ENCODE peak calls at places on chromosomes 16 and 17, in seven cellular contexts. T, V, E, K, H, X and C are unnamed samples.

GRCh38 chr16:21156767-21157467 is 1.6 kb upstream of the LDAF1 start:
- DNase-seq in T (peak), V (peak), E (peak), K (no peak), H (peak), X (peak), C (no peak)

GRCh38 chr16:52099382-52099781 is 447.6 kb downstream of the TOX3 start:
- DNase-seq in T (no peak), V (no peak), E (peak), K (no peak), H (no peak), X (no peak), C (no peak)

GRCh38 chr17:19642373-19642893 is 6.1 kb upstream of the ALDH3A2 start:
- DNase-seq in T (no peak), V (no peak), E (no peak), K (no peak), H (no peak), X (no peak), C (no peak)

GRCh38 chr17:12730931-12731521 is 58.3 kb upstream of the ARHGAP44 start:
- DNase-seq in T (peak), V (peak), E (no peak), K (no peak), H (no peak), X (no peak), C (no peak)

GRCh38 chr17:76909971-76910760 is 42.0 kb downstream of the MGAT5B start:
- DNase-seq in T (peak), V (peak), E (peak), K (peak), H (peak), X (no peak), C (no peak)

GRCh38 chr16:9703731-9704130 is 478.5 kb downstream of the GRIN2A start:
- DNase-seq in T (no peak), V (no peak), E (no peak), K (no peak), H (no peak), X (no peak), C (no peak)

GRCh38 chr16:85515319-85515745 is 97.8 kb upstream of the GSE1 start:
- DNase-seq in T (no peak), V (no peak), E (no peak), K (no peak), H (no peak), X (peak), C (no peak)

GRCh38 chr17:58710948-58711552 is 18.6 kb downstream of the RAD51C start:
- DNase-seq in T (peak), V (peak), E (peak), K (no peak), H (peak), X (peak), C (no peak)

GRCh38 chr17:81833160-81833920 is at the start of gene MCRIP1:
- DNase-seq in T (peak), V (peak), E (peak), K (peak), H (peak), X (peak), C (peak)

GRCh38 chr17:81510798-81511549 is 1.6 kb downstream of the ACTG1 start:
- DNase-seq in T (peak), V (no peak), E (no peak), K (no peak), H (no peak), X (no peak), C (no peak)

GRCh38 chr16:87140211-87141200 is 176.7 kb downstream of the C16orf95 start:
- DNase-seq in T (no peak), V (no peak), E (no peak), K (no peak), H (no peak), X (no peak), C (no peak)
- TF ChIP-seq RFX5 in T (no peak), V (no peak), E (no peak), K (no peak), H (no peak), X (no peak), C (no peak)

GRCh38 chr17:61397086-61397842 is 2.4 kb upstream of the TBX2 start:
- DNase-seq in T (no peak), V (peak), E (no peak), K (no peak), H (no peak), X (peak), C (no peak)
- TF ChIP-seq RFX5 in T (no peak), V (no peak), E (no peak), K (no peak), H (no peak), X (no peak), C (no peak)

GRCh38 chr16:56603589-56603988 is 4.8 kb upstream of the MT2A start:
- DNase-seq in T (peak), V (peak), E (peak), K (no peak), H (peak), X (peak), C (no peak)
- TF ChIP-seq RFX5 in T (no peak), V (no peak), E (no peak), K (no peak), H (no peak), X (no peak), C (no peak)

GRCh38 chr16:27698746-27699145 is 148.8 kb downstream of the KATNIP start:
- DNase-seq in T (no peak), V (no peak), E (no peak), K (no peak), H (no peak), X (no peak), C (no peak)

GRCh38 chr16:27695161-27695560 is 145.2 kb downstream of the KATNIP start:
- DNase-seq in T (no peak), V (no peak), E (no peak), K (no peak), H (no peak), X (no peak), C (no peak)

GRCh38 chr16:27700596-27700995 is 150.7 kb downstream of the KATNIP start:
- DNase-seq in T (no peak), V (no peak), E (no peak), K (no peak), H (no peak), X (no peak), C (no peak)

GRCh38 chr16:27699540-27699939 is 149.6 kb downstream of the KATNIP start:
- DNase-seq in T (no peak), V (no peak), E (no peak), K (no peak), H (no peak), X (no peak), C (no peak)

GRCh38 chr16:27698266-27698665 is 148.3 kb downstream of the KATNIP start:
- DNase-seq in T (no peak), V (no peak), E (no peak), K (peak), H (peak), X (no peak), C (no peak)
- TF ChIP-seq RFX5 in T (no peak), V (no peak), E (no peak), K (no peak), H (no peak), X (no peak), C (no peak)

GRCh38 chr16:58325941-58326340 is 31.1 kb upstream of the PRSS54 start:
- DNase-seq in T (no peak), V (no peak), E (no peak), K (no peak), H (no peak), X (no peak), C (no peak)

GRCh38 chr16:58333937-58334336 is 39.1 kb upstream of the PRSS54 start:
- DNase-seq in T (no peak), V (no peak), E (peak), K (no peak), H (no peak), X (no peak), C (no peak)

GRCh38 chr16:58332997-58333700 is 38.3 kb upstream of the PRSS54 start:
- DNase-seq in T (no peak), V (no peak), E (no peak), K (no peak), H (peak), X (no peak), C (no peak)

GRCh38 chr16:58329147-58329546 is 34.3 kb upstream of the PRSS54 start:
- DNase-seq in T (no peak), V (peak), E (no peak), K (no peak), H (no peak), X (no peak), C (no peak)

GRCh38 chr16:58331024-58331707 is 36.3 kb upstream of the PRSS54 start:
- DNase-seq in T (no peak), V (no peak), E (no peak), K (no peak), H (peak), X (no peak), C (no peak)
- TF ChIP-seq RFX5 in T (no peak), V (no peak), E (no peak), K (no peak), H (no peak), X (no peak), C (no peak)